ENCODE peak calls at places on chromosomes 16 and 17, in nine cellular contexts. One of them, this sample, is unnamed. For H3K4me1, the result is how much of the 10 kb centered on the place peaks cover.

GRCh38 chr17:15257316-15257925 is 7.7 kb downstream of the PMP22 start:
- DNase-seq in lung: peak
- DNase-seq in pancreas: peak
- DNase-seq in astrocyte: peak
- DNase-seq in adipocyte: peak
- DNase-seq in trophoblast cell: peak
- DNase-seq in gastrocnemius medialis: peak
- DNase-seq in A549: peak
- DNase-seq in testis: peak
- DNase-seq in this sample: peak

GRCh38 chr17:60392845-60393702 is 1.1 kb upstream of the USP32 start:
- DNase-seq in adipocyte: peak
- DNase-seq in pancreas: peak
- DNase-seq in lung: peak
- DNase-seq in trophoblast cell: no peak
- DNase-seq in testis: peak
- DNase-seq in A549: peak
- DNase-seq in astrocyte: peak
- DNase-seq in gastrocnemius medialis: peak
- DNase-seq in this sample: peak

GRCh38 chr16:79627092-79627491 is 26.6 kb upstream of the MAF start:
- DNase-seq in testis: no peak
- DNase-seq in lung: no peak
- DNase-seq in adipocyte: no peak
- DNase-seq in pancreas: no peak
- DNase-seq in astrocyte: no peak
- DNase-seq in trophoblast cell: no peak
- DNase-seq in gastrocnemius medialis: no peak
- DNase-seq in A549: no peak
- DNase-seq in this sample: no peak

GRCh38 chr16:14955546-14956231 is 18.4 kb downstream of the NPIPA1 start:
- DNase-seq in A549: no peak
- DNase-seq in pancreas: no peak
- DNase-seq in astrocyte: no peak
- DNase-seq in lung: no peak
- DNase-seq in adipocyte: no peak
- DNase-seq in testis: peak
- DNase-seq in gastrocnemius medialis: peak
- DNase-seq in trophoblast cell: no peak
- DNase-seq in this sample: no peak

GRCh38 chr17:14755002-14755401 is 454.1 kb downstream of the HS3ST3B1 start:
- DNase-seq in trophoblast cell: no peak
- DNase-seq in pancreas: no peak
- DNase-seq in A549: no peak
- DNase-seq in testis: no peak
- DNase-seq in lung: no peak
- DNase-seq in gastrocnemius medialis: no peak
- DNase-seq in adipocyte: no peak
- DNase-seq in astrocyte: no peak
- DNase-seq in this sample: no peak

GRCh38 chr16:24635900-24636610 is 93.4 kb upstream of the TNRC6A start:
- DNase-seq in testis: peak
- DNase-seq in lung: peak
- DNase-seq in A549: peak
- DNase-seq in pancreas: peak
- DNase-seq in trophoblast cell: no peak
- DNase-seq in astrocyte: peak
- DNase-seq in gastrocnemius medialis: peak
- DNase-seq in adipocyte: peak
- DNase-seq in this sample: peak

GRCh38 chr17:80348551-80349436 is 66.2 kb upstream of the ENDOV start:
- DNase-seq in lung: no peak
- DNase-seq in pancreas: no peak
- DNase-seq in adipocyte: no peak
- DNase-seq in gastrocnemius medialis: no peak
- DNase-seq in astrocyte: no peak
- DNase-seq in testis: no peak
- DNase-seq in A549: no peak
- DNase-seq in trophoblast cell: no peak
- DNase-seq in this sample: no peak

GRCh38 chr16:67006930-67007658 is 18.7 kb downstream of the CES4A start:
- DNase-seq in testis: no peak
- DNase-seq in pancreas: no peak
- DNase-seq in trophoblast cell: peak
- DNase-seq in A549: no peak
- DNase-seq in astrocyte: no peak
- DNase-seq in lung: no peak
- DNase-seq in adipocyte: no peak
- DNase-seq in gastrocnemius medialis: no peak
- DNase-seq in this sample: no peak

GRCh38 chr17:5418858-5419355 is 555 bp downstream of the NUP88 start:
- DNase-seq in lung: peak
- DNase-seq in A549: no peak
- DNase-seq in astrocyte: peak
- DNase-seq in pancreas: no peak
- DNase-seq in adipocyte: peak
- DNase-seq in trophoblast cell: peak
- DNase-seq in gastrocnemius medialis: peak
- DNase-seq in testis: peak
- DNase-seq in this sample: peak

GRCh38 chr17:39222866-39223834 is 2.6 kb downstream of the STAC2 start:
- DNase-seq in testis: no peak
- DNase-seq in adipocyte: no peak
- DNase-seq in trophoblast cell: no peak
- DNase-seq in gastrocnemius medialis: no peak
- DNase-seq in lung: no peak
- DNase-seq in astrocyte: no peak
- DNase-seq in pancreas: no peak
- DNase-seq in A549: no peak
- DNase-seq in this sample: no peak

GRCh38 chr17:7550359-7550758 is 1.5 kb downstream of the TNFSF12 start:
- DNase-seq in A549: no peak
- DNase-seq in pancreas: no peak
- DNase-seq in testis: no peak
- DNase-seq in astrocyte: no peak
- DNase-seq in adipocyte: no peak
- DNase-seq in gastrocnemius medialis: no peak
- DNase-seq in lung: no peak
- DNase-seq in trophoblast cell: no peak
- DNase-seq in this sample: no peak

GRCh38 chr17:81837641-81838040 is 2.8 kb upstream of the PPP1R27 start:
- DNase-seq in astrocyte: no peak
- DNase-seq in gastrocnemius medialis: peak
- DNase-seq in testis: no peak
- DNase-seq in trophoblast cell: peak
- DNase-seq in adipocyte: no peak
- DNase-seq in lung: no peak
- DNase-seq in A549: no peak
- DNase-seq in pancreas: no peak
- DNase-seq in this sample: no peak

GRCh38 chr16:27595993-27596392 is 46.0 kb downstream of the KATNIP start:
- DNase-seq in gastrocnemius medialis: no peak
- DNase-seq in A549: no peak
- DNase-seq in lung: no peak
- DNase-seq in trophoblast cell: no peak
- DNase-seq in adipocyte: no peak
- DNase-seq in pancreas: no peak
- DNase-seq in testis: no peak
- DNase-seq in astrocyte: peak
- DNase-seq in this sample: no peak

GRCh38 chr16:24950275-24950674 is 64.9 kb downstream of the ARHGAP17 start:
- DNase-seq in A549: no peak
- DNase-seq in adipocyte: peak
- DNase-seq in gastrocnemius medialis: no peak
- DNase-seq in testis: no peak
- DNase-seq in trophoblast cell: no peak
- DNase-seq in astrocyte: peak
- DNase-seq in pancreas: no peak
- DNase-seq in lung: no peak
- DNase-seq in this sample: no peak

GRCh38 chr16:69190046-69190588 is 3.2 kb downstream of the SNTB2 start:
- DNase-seq in gastrocnemius medialis: no peak
- DNase-seq in testis: no peak
- DNase-seq in A549: no peak
- DNase-seq in lung: no peak
- DNase-seq in adipocyte: no peak
- DNase-seq in pancreas: no peak
- DNase-seq in astrocyte: peak
- DNase-seq in trophoblast cell: no peak
- DNase-seq in this sample: no peak

GRCh38 chr16:68744744-68745280 is 7.7 kb downstream of the CDH1 start:
- DNase-seq in testis: no peak
- DNase-seq in lung: peak
- DNase-seq in pancreas: peak
- DNase-seq in gastrocnemius medialis: no peak
- DNase-seq in adipocyte: peak
- DNase-seq in A549: peak
- DNase-seq in trophoblast cell: peak
- DNase-seq in astrocyte: peak
- DNase-seq in this sample: no peak

GRCh38 chr17:56699186-56699895 is 105.8 kb downstream of the NOG start:
- DNase-seq in adipocyte: peak
- DNase-seq in astrocyte: peak
- DNase-seq in testis: no peak
- DNase-seq in lung: peak
- DNase-seq in gastrocnemius medialis: peak
- DNase-seq in pancreas: peak
- DNase-seq in trophoblast cell: peak
- DNase-seq in A549: peak
- DNase-seq in this sample: no peak

GRCh38 chr17:78826836-78827509 is 13.6 kb downstream of the USP36 start:
- DNase-seq in gastrocnemius medialis: no peak
- DNase-seq in testis: no peak
- DNase-seq in pancreas: no peak
- DNase-seq in A549: no peak
- DNase-seq in adipocyte: no peak
- DNase-seq in astrocyte: no peak
- DNase-seq in lung: no peak
- DNase-seq in trophoblast cell: peak
- DNase-seq in this sample: no peak

GRCh38 chr17:15119928-15120327 is 145.2 kb downstream of the PMP22 start:
- DNase-seq in A549: no peak
- DNase-seq in lung: no peak
- DNase-seq in pancreas: no peak
- DNase-seq in trophoblast cell: no peak
- DNase-seq in gastrocnemius medialis: no peak
- DNase-seq in astrocyte: no peak
- DNase-seq in testis: no peak
- DNase-seq in adipocyte: peak
- DNase-seq in this sample: no peak

GRCh38 chr17:17443173-17443572 is 33.6 kb upstream of the MED9 start:
- DNase-seq in adipocyte: peak
- DNase-seq in trophoblast cell: no peak
- DNase-seq in testis: no peak
- DNase-seq in pancreas: no peak
- DNase-seq in gastrocnemius medialis: no peak
- DNase-seq in astrocyte: no peak
- DNase-seq in lung: no peak
- DNase-seq in A549: no peak
- DNase-seq in this sample: no peak

GRCh38 chr16:4114257-4115208 is 1.7 kb downstream of the ADCY9 start:
- DNase-seq in pancreas: no peak
- DNase-seq in astrocyte: no peak
- DNase-seq in lung: no peak
- DNase-seq in testis: no peak
- DNase-seq in gastrocnemius medialis: no peak
- DNase-seq in trophoblast cell: no peak
- DNase-seq in adipocyte: no peak
- DNase-seq in A549: no peak
- DNase-seq in this sample: no peak
- H3K4me3 ChIP-seq in pancreas: peak
- H3K4me3 ChIP-seq in astrocyte: peak
- H3K4me3 ChIP-seq in lung: peak
- H3K4me3 ChIP-seq in testis: peak
- H3K4me3 ChIP-seq in gastrocnemius medialis: peak
- H3K4me3 ChIP-seq in trophoblast cell: no peak
- H3K4me3 ChIP-seq in adipocyte: peak
- H3K4me3 ChIP-seq in A549: no peak
- H3K4me3 ChIP-seq in this sample: peak

GRCh38 chr16:88495268-88495772 is 42.2 kb downstream of the ZFPM1 start:
- DNase-seq in A549: no peak
- DNase-seq in gastrocnemius medialis: no peak
- DNase-seq in trophoblast cell: no peak
- DNase-seq in lung: no peak
- DNase-seq in astrocyte: no peak
- DNase-seq in pancreas: no peak
- DNase-seq in testis: no peak
- DNase-seq in adipocyte: no peak
- DNase-seq in this sample: no peak
- H3K4me1 ChIP-seq in A549: under half
- H3K4me1 ChIP-seq in gastrocnemius medialis: under half
- H3K4me1 ChIP-seq in trophoblast cell: under half
- H3K4me1 ChIP-seq in lung: under half
- H3K4me1 ChIP-seq in astrocyte: under half
- H3K4me1 ChIP-seq in pancreas: under half
- H3K4me1 ChIP-seq in testis: under half
- H3K4me1 ChIP-seq in adipocyte: under half
- H3K4me1 ChIP-seq in this sample: under half

DNA sequence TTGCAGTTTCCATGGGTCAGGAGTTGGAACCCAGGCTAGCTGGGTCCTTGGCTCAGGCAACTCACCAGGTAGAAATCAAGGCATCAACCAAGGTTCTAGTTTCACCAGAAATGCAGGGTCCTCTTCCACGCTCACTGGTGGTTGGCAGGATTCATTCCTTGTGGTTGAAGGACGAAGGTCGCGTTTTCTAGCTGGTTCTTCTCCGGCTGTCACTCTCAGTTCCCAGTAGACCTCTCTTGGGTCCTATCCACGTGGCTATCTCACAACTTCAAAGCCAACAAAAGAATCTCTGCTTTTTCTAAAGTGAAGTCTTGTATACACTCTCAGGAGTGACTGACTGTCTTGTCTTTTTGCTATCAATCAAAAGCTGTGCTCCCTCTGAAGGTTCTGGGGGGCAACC is 146.3 kb upstream of the NOL11 start:
- DNase-seq in gastrocnemius medialis: no peak
- DNase-seq in testis: no peak
- DNase-seq in A549: no peak
- DNase-seq in adipocyte: no peak
- DNase-seq in lung: no peak
- DNase-seq in astrocyte: no peak
- DNase-seq in pancreas: no peak
- DNase-seq in trophoblast cell: no peak
- DNase-seq in this sample: no peak
- H3K4me3 ChIP-seq in gastrocnemius medialis: no peak
- H3K4me3 ChIP-seq in testis: no peak
- H3K4me3 ChIP-seq in A549: no peak
- H3K4me3 ChIP-seq in adipocyte: no peak
- H3K4me3 ChIP-seq in lung: no peak
- H3K4me3 ChIP-seq in astrocyte: no peak
- H3K4me3 ChIP-seq in pancreas: no peak
- H3K4me3 ChIP-seq in trophoblast cell: no peak
- H3K4me3 ChIP-seq in this sample: no peak

DNA sequence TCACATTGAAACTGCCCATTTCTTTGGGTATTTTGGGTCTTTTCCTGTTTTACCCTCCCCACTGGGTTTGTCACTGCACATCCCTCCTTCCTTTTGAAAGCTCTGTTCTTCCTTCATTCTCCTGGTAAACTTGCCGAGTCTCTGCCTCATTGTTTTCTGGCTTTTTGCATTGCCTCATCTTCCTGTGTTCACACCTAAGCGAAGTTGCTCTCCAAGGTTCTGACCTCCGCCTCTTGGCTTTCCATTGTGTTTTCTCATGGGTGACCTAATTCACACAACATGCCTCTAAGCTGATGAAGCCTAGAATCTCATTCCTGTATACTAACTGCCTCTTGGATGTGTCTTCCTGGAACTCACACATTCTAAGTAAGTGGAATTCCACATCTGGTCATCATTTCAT is 1096.1 kb upstream of the EEF2KMT start:
- DNase-seq in testis: no peak
- DNase-seq in trophoblast cell: no peak
- DNase-seq in lung: no peak
- DNase-seq in gastrocnemius medialis: no peak
- DNase-seq in adipocyte: no peak
- DNase-seq in pancreas: no peak
- DNase-seq in astrocyte: peak
- DNase-seq in A549: no peak
- DNase-seq in this sample: no peak
- H3K4me1 ChIP-seq in testis: under half
- H3K4me1 ChIP-seq in trophoblast cell: under half
- H3K4me1 ChIP-seq in lung: under half
- H3K4me1 ChIP-seq in gastrocnemius medialis: under half
- H3K4me1 ChIP-seq in adipocyte: under half
- H3K4me1 ChIP-seq in pancreas: under half
- H3K4me1 ChIP-seq in astrocyte: under half
- H3K4me1 ChIP-seq in A549: under half
- H3K4me1 ChIP-seq in this sample: under half

This sample was measured in BE2C.